ENCODE peak calls at places on chromosomes 2 and 18, in eight cellular contexts. Y is transverse colon, Q is esophagus muscularis mucosa, R is stomach, A is GM23338, P is K562, U is upper lobe of left lung, M is HCT116. I is an unnamed sample.
A peak's percentile ranks its signal among the peaks of the same experiment; 100 is the strongest.

GRCh38 chr2:36559221-36559942 is 38.6 kb downstream of the FEZ2 start:
- DNase-seq in Y (no peak), Q (no peak), R (no peak), A (peak; percentile 31), P (no peak), U (no peak), M (no peak), I (no peak)

GRCh38 chr2:43454791-43455190 is 141.0 kb downstream of the THADA start:
- DNase-seq in Y (no peak), Q (no peak), R (no peak), A (no peak), P (no peak), U (no peak), M (no peak), I (no peak)

GRCh38 chr2:203328735-203329549 is 748 bp downstream of the ABI2 start:
- DNase-seq in Y (peak; percentile 30), Q (peak; percentile 29), R (no peak), A (peak; percentile 72), P (peak; percentile 68), U (no peak), M (no peak), I (peak; percentile 22)

GRCh38 chr2:238488347-238488826 is 61.7 kb downstream of the ASB1 start:
- DNase-seq in Y (no peak), Q (peak; percentile 74), R (no peak), A (no peak), P (no peak), U (no peak), M (no peak), I (no peak)

GRCh38 chr2:10166489-10167295 is 44.2 kb downstream of the RRM2 start:
- DNase-seq in Y (no peak), Q (no peak), R (no peak), A (no peak), P (no peak), U (no peak), M (no peak), I (no peak)

GRCh38 chr18:41828137-41828536 is 126.9 kb upstream of the PIK3C3 start:
- DNase-seq in Y (no peak), Q (no peak), R (no peak), A (no peak), P (no peak), U (no peak), M (no peak), I (no peak)

GRCh38 chr18:34543356-34543755 is 166.7 kb upstream of the DTNA start:
- DNase-seq in Y (no peak), Q (no peak), R (no peak), A (no peak), P (no peak), U (no peak), M (no peak), I (no peak)

GRCh38 chr2:180644709-180645108 is 335.7 kb upstream of the UBE2E3 start:
- DNase-seq in Y (no peak), Q (no peak), R (no peak), A (no peak), P (no peak), U (no peak), M (no peak), I (no peak)

GRCh38 chr2:129909648-129910418 is 69.6 kb upstream of the RAB6C start:
- DNase-seq in Y (no peak), Q (peak; percentile 91), R (no peak), A (no peak), P (no peak), U (no peak), M (no peak), I (no peak)

GRCh38 chr2:109434351-109434750 is 179.4 kb downstream of the SEPTIN10 start:
- DNase-seq in Y (no peak), Q (no peak), R (no peak), A (no peak), P (no peak), U (no peak), M (no peak), I (no peak)
- H3K4me1 ChIP-seq in Y (no peaks in the 10 kb centered on the region), Q (peaks cover 35% of the 10 kb centered on the region), R (peaks cover 16% of the 10 kb centered on the region), A (no peaks in the 10 kb centered on the region), P (no peaks in the 10 kb centered on the region), U (peaks cover 10% of the 10 kb centered on the region), M (peaks cover 5% of the 10 kb centered on the region), I (no peaks in the 10 kb centered on the region)

DNA sequence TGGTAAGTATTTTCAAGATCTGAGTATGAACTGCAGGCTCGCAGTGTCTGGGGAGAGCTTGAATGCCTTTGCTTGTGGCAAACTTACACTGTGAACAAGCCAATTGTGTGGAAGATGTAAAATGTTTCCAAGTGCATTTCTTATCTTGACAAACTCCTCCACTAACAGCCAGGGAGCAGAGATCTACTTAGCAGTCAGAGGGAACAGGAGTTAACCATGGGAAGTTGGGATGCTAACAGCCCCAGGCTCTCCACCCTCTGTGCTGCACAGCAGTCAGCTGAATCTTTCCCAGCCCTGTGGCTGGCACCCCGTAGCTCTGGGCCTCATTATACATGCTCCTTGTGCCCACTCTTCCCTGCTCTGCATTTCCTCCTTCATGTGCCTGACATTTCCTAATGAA is 450.2 kb downstream of the TSN start:
- DNase-seq in Y (no peak), Q (no peak), R (no peak), A (no peak), P (no peak), U (no peak), M (no peak), I (no peak)
- TF ChIP-seq POLR2AphosphoS5 in Y (no peak), Q (no peak), R (no peak), A (no peak), P (no peak), U (no peak), M (no peak), I (no peak)

GRCh38 chr2:32360416-32360815 is 3.6 kb downstream of the BIRC6 start:
- DNase-seq in Y (no peak), Q (no peak), R (no peak), A (no peak), P (no peak), U (no peak), M (no peak), I (no peak)
- H3K4me1 ChIP-seq in Y (peaks cover 23% of the 10 kb centered on the region), Q (peaks cover 59% of the 10 kb centered on the region), R (peaks cover 79% of the 10 kb centered on the region), A (peaks cover 21% of the 10 kb centered on the region), P (peaks cover 7% of the 10 kb centered on the region), U (peaks cover 36% of the 10 kb centered on the region), M (peaks cover 19% of the 10 kb centered on the region), I (peaks cover 14% of the 10 kb centered on the region)

GRCh38 chr2:230823264-230823964 is 41.3 kb upstream of the ITM2C start:
- DNase-seq in Y (no peak), Q (no peak), R (no peak), A (no peak), P (no peak), U (no peak), M (no peak), I (no peak)

GRCh38 chr2:230819433-230819832 is 45.3 kb upstream of the ITM2C start:
- DNase-seq in Y (no peak), Q (no peak), R (no peak), A (no peak), P (no peak), U (no peak), M (no peak), I (no peak)

GRCh38 chr2:230821261-230821990 is 43.3 kb upstream of the ITM2C start:
- DNase-seq in Y (no peak), Q (no peak), R (no peak), A (no peak), P (no peak), U (no peak), M (no peak), I (no peak)

GRCh38 chr2:230824406-230824978 is 40.2 kb upstream of the ITM2C start:
- DNase-seq in Y (peak; percentile 45), Q (no peak), R (peak; percentile 34), A (peak; percentile 97), P (peak; percentile 81), U (peak; percentile 35), M (peak; percentile 77), I (peak; percentile 69)

GRCh38 chr2:230821991-230822520 is 42.7 kb upstream of the ITM2C start:
- DNase-seq in Y (no peak), Q (no peak), R (no peak), A (no peak), P (no peak), U (no peak), M (no peak), I (no peak)
- TF ChIP-seq POLR2AphosphoS5 in Y (no peak), Q (no peak), R (no peak), A (no peak), P (no peak), U (no peak), M (no peak), I (no peak)

DNA sequence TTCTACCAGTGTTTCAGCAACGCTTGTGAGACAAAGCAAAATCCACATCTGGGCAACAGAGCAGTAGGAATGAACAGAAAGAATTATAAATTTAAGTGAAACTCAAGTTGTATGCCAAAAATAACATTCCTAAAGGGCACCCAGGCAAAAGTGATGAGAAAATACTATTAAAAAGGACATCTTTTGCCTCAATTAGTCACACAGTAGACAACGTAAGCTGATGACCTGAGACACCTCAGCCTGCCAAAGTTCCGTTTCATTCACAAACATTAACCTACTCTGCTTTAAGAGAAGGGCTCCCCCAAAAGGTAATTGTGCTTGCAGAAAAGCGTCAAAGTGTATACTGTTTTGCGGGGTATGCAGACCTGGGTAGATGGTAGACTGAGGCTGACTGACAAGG is 7.2 kb downstream of the HDLBP start:
- DNase-seq in Y (no peak), Q (no peak), R (no peak), A (no peak), P (no peak), U (no peak), M (no peak), I (no peak)
- H3K4me1 ChIP-seq in Y (no peaks in the 10 kb centered on the region), Q (peaks cover 32% of the 10 kb centered on the region), R (peaks cover 66% of the 10 kb centered on the region), A (peaks cover 14% of the 10 kb centered on the region), P (peaks cover 40% of the 10 kb centered on the region), U (peaks cover 14% of the 10 kb centered on the region), M (peaks cover 7% of the 10 kb centered on the region), I (no peaks in the 10 kb centered on the region)

GRCh38 chr2:237474931-237475703 is 11.9 kb upstream of the MLPH start:
- DNase-seq in Y (peak; percentile 85), Q (no peak), R (peak; percentile 88), A (peak; percentile 91), P (peak; percentile 70), U (peak; percentile 79), M (peak; percentile 37), I (peak; percentile 76)

GRCh38 chr2:237473474-237474453 is 13.3 kb upstream of the MLPH start:
- DNase-seq in Y (no peak), Q (no peak), R (no peak), A (no peak), P (no peak), U (peak; percentile 89), M (no peak), I (no peak)

GRCh38 chr2:237472909-237473308 is 14.1 kb upstream of the MLPH start:
- DNase-seq in Y (no peak), Q (no peak), R (no peak), A (no peak), P (no peak), U (no peak), M (no peak), I (no peak)

GRCh38 chr2:237475704-237476107 is 11.3 kb upstream of the MLPH start:
- DNase-seq in Y (no peak), Q (no peak), R (no peak), A (no peak), P (no peak), U (peak; percentile 81), M (no peak), I (no peak)

GRCh38 chr2:237474511-237474911 is 12.5 kb upstream of the MLPH start:
- DNase-seq in Y (no peak), Q (no peak), R (no peak), A (no peak), P (no peak), U (peak; percentile 59), M (no peak), I (no peak)
- TF ChIP-seq POLR2AphosphoS5 in Y (no peak), Q (no peak), R (no peak), A (no peak), P (no peak), U (no peak), M (no peak), I (no peak)